ENCODE peak calls at places on chromosomes 2 and 18, in six cellular contexts. S is NCI-H1092, L is stromal cell of bone marrow, P is cerebellar cortex, M is ACHN, T is ecto neural progenitor cell. W is an unnamed sample.

GRCh38 chr2:96580771-96581170 is 44.2 kb downstream of the ARID5A start:
- DNase-seq in M (peak), S (no peak), T (no peak), P (peak), L (peak), W (no peak)

GRCh38 chr2:102421890-102422759 is 835 bp upstream of the IL18RAP start:
- DNase-seq in L (no peak), S (no peak), M (no peak), P (no peak), T (no peak), W (no peak)

GRCh38 chr18:48742304-48742703 is 203.5 kb downstream of the CTIF start:
- DNase-seq in L (no peak), P (no peak), M (no peak), T (no peak), S (no peak), W (no peak)

GRCh38 chr2:7075834-7076233 is 158.6 kb downstream of the RNF144A start:
- DNase-seq in S (no peak), T (no peak), P (no peak), M (no peak), L (no peak), W (no peak)

GRCh38 chr2:233285921-233286320 is 21.7 kb upstream of the SAG start:
- DNase-seq in L (no peak), M (no peak), T (no peak), P (no peak), S (no peak), W (no peak)

GRCh38 chr2:219592721-219593120 is 4.9 kb upstream of the STK11IP start:
- DNase-seq in T (no peak), P (no peak), M (no peak), L (no peak), S (no peak), W (no peak)

GRCh38 chr2:112133344-112133743 is 4.8 kb upstream of the FBLN7 start:
- DNase-seq in T (no peak), P (no peak), L (no peak), S (no peak), M (no peak), W (no peak)

GRCh38 chr2:190888449-190888848 is 7.8 kb downstream of the GLS start:
- DNase-seq in S (no peak), P (no peak), L (no peak), M (peak), T (no peak), W (no peak)

GRCh38 chr2:64859208-64860161 is 129.7 kb upstream of the SLC1A4 start:
- DNase-seq in S (peak), M (peak), P (peak), T (peak), L (peak), W (peak)

GRCh38 chr2:46229134-46230063 is 67.8 kb upstream of the EPAS1 start:
- DNase-seq in P (no peak), L (peak), S (no peak), T (no peak), M (peak), W (no peak)

GRCh38 chr2:130869441-130870160 is 32.9 kb downstream of the ARHGEF4 start:
- DNase-seq in M (no peak), S (no peak), P (no peak), T (no peak), L (no peak), W (no peak)

GRCh38 chr2:9191044-9191481 is 15.5 kb upstream of the ASAP2 start:
- DNase-seq in S (no peak), T (peak), P (no peak), L (peak), M (no peak), W (peak)

GRCh38 chr2:168056242-168056641 is 191.2 kb downstream of the STK39 start:
- DNase-seq in P (no peak), T (no peak), L (no peak), M (no peak), S (no peak), W (no peak)

GRCh38 chr2:109513749-109514588 is 99.8 kb downstream of the SEPTIN10 start:
- DNase-seq in P (no peak), L (peak), S (no peak), T (no peak), M (peak), W (no peak)

GRCh38 chr2:224793961-224794360 is 77.8 kb upstream of the CCDC195 start:
- DNase-seq in S (no peak), T (no peak), P (no peak), L (peak), M (no peak), W (no peak)

GRCh38 chr2:27075219-27075871 is 3.1 kb upstream of the EMILIN1 start:
- DNase-seq in P (no peak), T (no peak), S (peak), M (no peak), L (no peak), W (no peak)

GRCh38 chr2:147365577-147365976 is 479.3 kb upstream of the ACVR2A start:
- DNase-seq in P (no peak), T (no peak), L (no peak), M (no peak), S (no peak), W (no peak)